ENCODE peak calls at places on chromosomes 13 and 19, in ten cellular contexts. G is heart right ventricle; L is endodermal cell; C is pancreas; B is ovary; U is hepatocyte; M is GM23338; H is breast epithelium; I is CD4-positive, alpha-beta memory T cell; K is heart left ventricle. D is an unnamed sample. For H3K4me1, the result is how much of the 10 kb centered on the place peaks cover.

GRCh38 chr13:68608147-68608546 is 1378.0 kb upstream of the PCDH9 start:
- DNase-seq in I (no peak), B (no peak), C (no peak), M (no peak), L (no peak), H (no peak), K (no peak), G (no peak), U (no peak), D (no peak)

GRCh38 chr19:38781058-38781457 is 7.7 kb upstream of the LGALS7 start:
- DNase-seq in U (no peak), C (no peak), I (no peak), G (no peak), M (no peak), B (no peak), K (no peak), H (no peak), L (no peak), D (no peak)

GRCh38 chr13:51639171-51639570 is 54.9 kb downstream of the WDFY2 start:
- DNase-seq in M (no peak), B (no peak), G (no peak), L (no peak), K (no peak), C (no peak), I (no peak), U (no peak), H (no peak), D (no peak)

GRCh38 chr19:35042954-35043604 is 1.6 kb downstream of the HPN start:
- DNase-seq in L (no peak), M (no peak), H (no peak), G (no peak), U (no peak), B (no peak), I (no peak), K (no peak), C (no peak), D (no peak)

GRCh38 chr13:74187564-74187963 is 53.4 kb upstream of the KLF12 start:
- DNase-seq in U (no peak), K (no peak), G (no peak), C (no peak), L (no peak), H (no peak), I (no peak), B (no peak), M (no peak), D (no peak)

GRCh38 chr19:58476498-58477015 is 405 bp downstream of the ZNF446 start:
- DNase-seq in G (no peak), L (no peak), B (no peak), I (no peak), U (peak), C (no peak), H (no peak), K (no peak), M (no peak), D (no peak)

GRCh38 chr19:33064117-33064777 is 441 bp downstream of the RHPN2 start:
- DNase-seq in B (peak), K (peak), C (peak), I (peak), L (peak), U (peak), G (peak), M (peak), H (peak), D (no peak)

GRCh38 chr19:44576843-44577565 is 36.4 kb upstream of the IGSF23 start:
- DNase-seq in B (no peak), I (no peak), K (peak), L (peak), C (no peak), H (no peak), M (peak), U (peak), G (no peak), D (no peak)

GRCh38 chr19:46950526-46951235 is 69.0 kb upstream of the NPAS1 start:
- DNase-seq in L (no peak), C (no peak), B (no peak), U (no peak), G (no peak), H (no peak), I (no peak), M (no peak), K (no peak), D (no peak)
- H3K4me1 ChIP-seq in L (under half), C (under half), B (under half), U (under half), G (half or more), H (under half), I (half or more), M (under half), K (under half), D (under half)

GRCh38 chr13:45218689-45219088 is 17.8 kb upstream of the KCTD4 start:
- DNase-seq in M (no peak), H (no peak), B (no peak), U (no peak), C (no peak), K (no peak), L (no peak), I (no peak), G (no peak), D (no peak)
- H3K4me1 ChIP-seq in M (under half), H (under half), B (under half), U (under half), C (under half), K (under half), L (under half), I (under half), G (under half), D (under half)

GRCh38 chr19:16874250-16874977 is 14.4 kb upstream of the F2RL3 start:
- DNase-seq in B (no peak), C (no peak), H (no peak), K (no peak), G (no peak), L (no peak), M (no peak), U (no peak), I (no peak), D (no peak)

GRCh38 chr19:16876904-16877361 is 11.9 kb upstream of the F2RL3 start:
- DNase-seq in I (no peak), U (no peak), M (no peak), H (no peak), G (no peak), C (no peak), K (peak), L (no peak), B (no peak), D (no peak)

GRCh38 chr19:16873603-16874002 is 15.2 kb upstream of the F2RL3 start:
- DNase-seq in I (no peak), U (no peak), M (no peak), G (no peak), C (no peak), H (no peak), K (no peak), L (no peak), B (no peak), D (no peak)

GRCh38 chr19:16877581-16877980 is 11.2 kb upstream of the F2RL3 start:
- DNase-seq in G (no peak), H (no peak), U (no peak), K (no peak), B (no peak), M (no peak), C (no peak), L (no peak), I (no peak), D (no peak)

GRCh38 chr19:16875584-16876555 is 12.9 kb upstream of the F2RL3 start:
- DNase-seq in C (no peak), H (no peak), L (no peak), K (no peak), G (no peak), M (no peak), U (no peak), I (no peak), B (no peak), D (no peak)
- H3K4me1 ChIP-seq in C (under half), H (under half), L (under half), K (under half), G (under half), M (under half), U (under half), I (under half), B (under half), D (under half)

GRCh38 chr13:76812206-76812882 is 73.9 kb downstream of the KCTD12 start:
- DNase-seq in H (no peak), U (peak), C (no peak), L (no peak), M (no peak), B (no peak), G (peak), I (no peak), K (peak), D (no peak)

GRCh38 chr13:76813874-76814273 is 72.3 kb downstream of the KCTD12 start:
- DNase-seq in L (no peak), M (no peak), K (no peak), B (no peak), G (no peak), U (peak), H (no peak), I (no peak), C (no peak), D (no peak)

GRCh38 chr13:76812971-76813691 is 73.1 kb downstream of the KCTD12 start:
- DNase-seq in L (no peak), M (no peak), K (peak), G (peak), B (no peak), U (no peak), I (no peak), C (no peak), H (no peak), D (no peak)

GRCh38 chr13:76815344-76815743 is 70.9 kb downstream of the KCTD12 start:
- DNase-seq in K (no peak), U (no peak), M (no peak), B (no peak), G (no peak), C (no peak), I (no peak), H (no peak), L (no peak), D (no peak)

GRCh38 chr13:76816394-76816793 is 69.8 kb downstream of the KCTD12 start:
- DNase-seq in B (no peak), C (no peak), H (no peak), I (no peak), G (no peak), U (no peak), M (no peak), K (no peak), L (no peak), D (no peak)
- H3K4me1 ChIP-seq in B (under half), C (under half), H (under half), I (under half), G (under half), U (under half), M (under half), K (under half), L (under half), D (under half)

DNA sequence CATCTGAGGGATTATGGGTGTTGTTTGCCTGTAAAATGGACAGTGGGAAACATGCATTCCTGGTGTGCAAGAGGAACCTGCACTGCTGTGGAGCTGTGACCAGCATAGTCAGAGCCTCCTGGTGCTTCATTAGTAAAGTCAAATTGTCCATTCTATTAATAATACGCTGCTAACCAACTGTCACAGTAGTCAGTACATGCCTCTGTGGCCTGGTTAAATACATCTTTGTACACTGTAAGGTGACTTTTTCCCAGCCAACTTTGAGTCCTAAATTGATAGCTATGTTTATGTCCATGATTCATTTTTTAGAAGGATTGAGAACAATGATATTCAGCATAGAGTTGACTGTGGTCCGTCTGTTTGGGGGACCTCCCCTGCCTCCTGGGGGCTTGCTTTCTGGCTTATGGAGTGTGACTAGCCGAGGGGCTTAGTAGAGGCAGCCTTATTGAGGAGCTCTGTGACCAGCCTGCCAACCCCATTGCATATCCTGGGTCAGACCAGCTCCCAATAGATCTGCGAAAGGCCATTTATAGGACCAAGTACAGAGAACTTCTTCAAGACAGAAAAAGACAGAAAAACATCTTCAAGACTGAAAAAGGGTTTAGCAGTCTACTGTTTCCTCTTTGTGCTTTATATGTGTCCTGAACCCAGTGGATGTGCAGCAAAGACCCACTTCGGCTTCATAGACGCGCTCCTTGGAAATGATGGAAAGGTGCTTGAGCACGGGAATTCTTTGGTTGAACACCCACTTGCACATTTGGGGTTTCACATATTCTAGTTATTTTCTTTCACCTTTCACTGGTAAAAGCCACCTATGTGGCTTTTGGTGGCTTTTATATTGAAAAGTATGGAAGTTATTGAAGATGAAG is 4.3 kb downstream of the GPR183 start:
- DNase-seq in M (no peak), H (no peak), B (no peak), U (no peak), L (no peak), G (no peak), I (no peak), C (no peak), K (no peak), D (no peak)
- H3K4me1 ChIP-seq in M (under half), H (under half), B (under half), U (under half), L (under half), G (under half), I (half or more), C (under half), K (under half), D (under half)

D was measured in effector memory CD4-positive, alpha-beta T cell.